ENCODE peak calls at places on chromosome 21, in six cellular contexts. Q, P, X, M, W and U are unnamed samples.

GRCh38 chr21:46459356-46460112 is 843 bp downstream of the DIP2A start:
- DNase-seq in Q (peak; percentile 59), P (peak; percentile 42), X (no peak), M (peak; percentile 52), W (no peak), U (peak; percentile 65)

GRCh38 chr21:41429305-41429704 is 3.3 kb downstream of the MX1 start:
- DNase-seq in Q (no peak), P (no peak), X (no peak), M (no peak), W (no peak), U (no peak)

GRCh38 chr21:16310191-16310590 is 580.4 kb downstream of the USP25 start:
- DNase-seq in Q (no peak), P (no peak), X (no peak), M (no peak), W (no peak), U (no peak)

GRCh38 chr21:44532712-44533111 is 7.3 kb downstream of the KRTAP10-1 start:
- DNase-seq in Q (no peak), P (no peak), X (no peak), M (no peak), W (no peak), U (peak; percentile 52)

GRCh38 chr21:37623689-37624088 is 257.1 kb downstream of the DYRK1A start:
- DNase-seq in Q (no peak), P (no peak), X (no peak), M (no peak), W (no peak), U (no peak)

GRCh38 chr21:33071878-33072306 is 2.0 kb downstream of the OLIG1 start:
- DNase-seq in Q (peak; percentile 11), P (peak; percentile 32), X (no peak), M (no peak), W (peak; percentile 7), U (peak; percentile 52)

GRCh38 chr21:42629856-42630410 is 23.5 kb upstream of the PDE9A start:
- DNase-seq in Q (no peak), P (no peak), X (no peak), M (no peak), W (no peak), U (peak; percentile 42)

GRCh38 chr21:34822957-34823356 is 154.2 kb downstream of the CLIC6 start:
- DNase-seq in Q (peak; percentile 52), P (no peak), X (peak; percentile 32), M (no peak), W (no peak), U (no peak)

GRCh38 chr21:21179619-21180336 is 181.6 kb downstream of the NCAM2 start:
- DNase-seq in Q (no peak), P (no peak), X (no peak), M (no peak), W (no peak), U (no peak)